ENCODE peak calls at places on chromosomes 16 and 17, in six cellular contexts. O is psoas muscle, U is mammary epithelial cell, F is omental fat pad, C is foreskin keratinocyte, H is bronchial epithelial cell. Z is an unnamed sample.

GRCh38 chr17:75345514-75346167 is 56.4 kb upstream of the SLC25A19 start:
- DNase-seq in O (no peak), U (no peak), F (no peak), C (no peak), H (no peak), Z (no peak)

GRCh38 chr16:3503513-3503912 is 2.7 kb downstream of the CLUAP1 start:
- DNase-seq in O (no peak), U (peak), F (no peak), C (peak), H (peak), Z (no peak)

GRCh38 chr16:6600167-6600566 is 732.5 kb upstream of the RBFOX1 start:
- DNase-seq in O (no peak), U (no peak), F (no peak), C (no peak), H (no peak), Z (no peak)

GRCh38 chr16:90016339-90016950 is 2.8 kb downstream of the DBNDD1 start:
- DNase-seq in O (no peak), U (no peak), F (no peak), C (no peak), H (no peak), Z (no peak)

GRCh38 chr17:44981221-44981968 is 13.3 kb upstream of the C1QL1 start:
- DNase-seq in O (no peak), U (peak), F (no peak), C (peak), H (peak), Z (no peak)

GRCh38 chr16:86961133-86961720 is 356.0 kb downstream of the C16orf95 start:
- DNase-seq in O (no peak), U (no peak), F (no peak), C (no peak), H (no peak), Z (no peak)

GRCh38 chr17:80546267-80546666 is 1.6 kb downstream of the RPTOR start:
- DNase-seq in O (no peak), U (no peak), F (no peak), C (no peak), H (no peak), Z (no peak)

GRCh38 chr17:50266384-50267073 is 7.7 kb upstream of the TMEM92 start:
- DNase-seq in O (peak), U (peak), F (no peak), C (no peak), H (peak), Z (no peak)

GRCh38 chr17:31663576-31663975 is 195.5 kb downstream of the COPRS start:
- DNase-seq in O (no peak), U (no peak), F (no peak), C (peak), H (no peak), Z (no peak)

GRCh38 chr16:67666538-67667433 is at the start of the genes C16orf86 and ENKD1:
- DNase-seq in O (peak), U (peak), F (no peak), C (no peak), H (peak), Z (peak)

GRCh38 chr17:69390735-69391501 is 23.6 kb upstream of the MAP2K6 start:
- DNase-seq in O (no peak), U (no peak), F (no peak), C (no peak), H (no peak), Z (no peak)

GRCh38 chr16:3171181-3171854 is 16.7 kb upstream of the OR1F1 start:
- DNase-seq in O (no peak), U (no peak), F (no peak), C (no peak), H (peak), Z (no peak)

GRCh38 chr16:77744136-77744535 is 21.8 kb downstream of the NUDT7 start:
- DNase-seq in O (no peak), U (no peak), F (no peak), C (no peak), H (no peak), Z (no peak)

GRCh38 chr17:44808156-44808555 is 21.9 kb downstream of the GJC1 start:
- DNase-seq in O (no peak), U (no peak), F (no peak), C (no peak), H (no peak), Z (no peak)

GRCh38 chr16:53502331-53503269 is at the start of gene AKTIP:
- DNase-seq in O (peak), U (peak), F (no peak), C (peak), H (peak), Z (no peak)

GRCh38 chr16:1088295-1089170 is 7.5 kb downstream of the C1QTNF8 start:
- DNase-seq in O (no peak), U (no peak), F (no peak), C (no peak), H (no peak), Z (no peak)

GRCh38 chr17:74786411-74787097 is 10.4 kb upstream of the NAT9 start:
- DNase-seq in O (no peak), U (no peak), F (no peak), C (no peak), H (no peak), Z (no peak)

GRCh38 chr17:20085283-20085875 is 76.2 kb downstream of the SPECC1 start:
- DNase-seq in O (no peak), U (no peak), F (no peak), C (no peak), H (no peak), Z (no peak)

GRCh38 chr16:73268311-73268997 is 220.5 kb upstream of the ZFHX3 start:
- DNase-seq in O (no peak), U (no peak), F (no peak), C (no peak), H (no peak), Z (no peak)

GRCh38 chr17:7789131-7789530 is 44.9 kb upstream of the KDM6B start:
- DNase-seq in O (no peak), U (no peak), F (no peak), C (no peak), H (no peak), Z (no peak)

GRCh38 chr17:70091005-70091568 is 16.1 kb downstream of the KCNJ16 start:
- DNase-seq in O (no peak), U (no peak), F (no peak), C (no peak), H (no peak), Z (no peak)

GRCh38 chr17:68843522-68843921 is 111.7 kb downstream of the ABCA8 start:
- DNase-seq in O (no peak), U (no peak), F (no peak), C (no peak), H (no peak), Z (no peak)

GRCh38 chr17:16040710-16041251 is 41.2 kb downstream of the TTC19 start:
- DNase-seq in O (no peak), U (no peak), F (no peak), C (no peak), H (no peak), Z (no peak)

GRCh38 chr16:4649744-4650442 is 25.3 kb downstream of the MGRN1 start:
- DNase-seq in O (no peak), U (no peak), F (no peak), C (no peak), H (no peak), Z (no peak)

GRCh38 chr16:81327483-81328196 is 12.9 kb downstream of the GAN start:
- DNase-seq in O (no peak), U (peak), F (no peak), C (peak), H (peak), Z (no peak)

GRCh38 chr17:1362964-1363363 is 37.1 kb downstream of the YWHAE start:
- DNase-seq in O (no peak), U (no peak), F (no peak), C (no peak), H (no peak), Z (no peak)

GRCh38 chr17:34622862-34623261 is 43.5 kb downstream of the TMEM132E start:
- DNase-seq in O (no peak), U (no peak), F (no peak), C (no peak), H (no peak), Z (no peak)

GRCh38 chr17:81515530-81516041 is 3.0 kb upstream of the ACTG1 start:
- DNase-seq in O (peak), U (no peak), F (no peak), C (no peak), H (no peak), Z (no peak)

GRCh38 chr17:35170968-35171771 is 23.0 kb downstream of the SLC35G3 start:
- DNase-seq in O (no peak), U (peak), F (no peak), C (no peak), H (peak), Z (no peak)

GRCh38 chr17:79186406-79186805 is 111.8 kb downstream of the ENGASE start:
- DNase-seq in O (no peak), U (no peak), F (no peak), C (no peak), H (no peak), Z (no peak)

GRCh38 chr17:79189264-79189663 is 114.6 kb downstream of the ENGASE start:
- DNase-seq in O (no peak), U (no peak), F (no peak), C (no peak), H (no peak), Z (peak)

GRCh38 chr17:79188679-79189078 is 114.1 kb downstream of the ENGASE start:
- DNase-seq in O (no peak), U (no peak), F (no peak), C (no peak), H (no peak), Z (no peak)

GRCh38 chr17:79187186-79187585 is 112.6 kb downstream of the ENGASE start:
- DNase-seq in O (no peak), U (no peak), F (no peak), C (no peak), H (no peak), Z (no peak)

DNA sequence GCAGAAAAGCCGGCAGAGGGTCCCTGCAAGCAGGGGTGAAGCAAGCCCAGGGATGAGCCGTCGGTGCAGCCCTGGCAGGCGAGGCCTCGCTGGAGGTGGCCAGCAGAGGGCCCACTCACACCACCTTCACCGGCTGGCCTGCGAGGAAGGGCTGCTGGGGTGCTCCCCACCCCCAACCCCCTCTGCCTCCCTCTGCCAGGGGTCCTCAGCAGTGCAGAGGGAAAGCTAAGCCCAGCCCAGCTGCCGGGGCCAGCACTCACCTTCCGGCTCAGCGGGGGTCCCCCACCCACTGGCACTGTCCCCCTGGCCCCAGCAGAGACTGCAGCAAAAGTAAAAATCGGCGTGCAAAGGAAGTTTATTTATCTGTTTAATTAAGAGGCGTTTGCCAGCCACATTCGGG is 113.4 kb downstream of the ENGASE start:
- DNase-seq in O (no peak), U (no peak), F (no peak), C (no peak), H (no peak), Z (peak)
- TF ChIP-seq CTCF in O (peak), U (peak), F (no peak), C (peak), H (peak), Z (peak)

DNA sequence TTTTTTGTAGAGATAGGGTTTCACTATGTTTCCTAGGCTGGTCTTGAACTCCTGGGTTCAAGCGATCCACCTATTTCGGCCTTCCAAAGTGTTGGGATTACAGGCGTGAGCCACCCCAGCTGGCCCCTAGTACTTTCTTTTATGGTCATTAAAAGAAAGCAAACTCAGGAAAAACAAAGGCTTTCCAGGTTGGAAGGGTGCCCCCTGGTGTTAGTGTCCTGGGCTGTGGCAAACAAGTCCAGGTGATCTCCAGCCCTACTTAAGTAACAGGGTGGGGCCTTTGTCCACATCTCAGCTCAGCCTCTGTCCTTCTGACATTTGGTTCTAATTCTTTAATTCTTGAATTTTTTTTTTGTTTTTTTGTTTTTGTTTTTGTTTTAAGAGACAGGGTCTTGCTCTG is 6.9 kb downstream of the IGFBP4 start:
- DNase-seq in O (no peak), U (peak), F (no peak), C (no peak), H (peak), Z (no peak)
- TF ChIP-seq CTCF in O (peak), U (peak), F (no peak), C (peak), H (peak), Z (peak)

DNA sequence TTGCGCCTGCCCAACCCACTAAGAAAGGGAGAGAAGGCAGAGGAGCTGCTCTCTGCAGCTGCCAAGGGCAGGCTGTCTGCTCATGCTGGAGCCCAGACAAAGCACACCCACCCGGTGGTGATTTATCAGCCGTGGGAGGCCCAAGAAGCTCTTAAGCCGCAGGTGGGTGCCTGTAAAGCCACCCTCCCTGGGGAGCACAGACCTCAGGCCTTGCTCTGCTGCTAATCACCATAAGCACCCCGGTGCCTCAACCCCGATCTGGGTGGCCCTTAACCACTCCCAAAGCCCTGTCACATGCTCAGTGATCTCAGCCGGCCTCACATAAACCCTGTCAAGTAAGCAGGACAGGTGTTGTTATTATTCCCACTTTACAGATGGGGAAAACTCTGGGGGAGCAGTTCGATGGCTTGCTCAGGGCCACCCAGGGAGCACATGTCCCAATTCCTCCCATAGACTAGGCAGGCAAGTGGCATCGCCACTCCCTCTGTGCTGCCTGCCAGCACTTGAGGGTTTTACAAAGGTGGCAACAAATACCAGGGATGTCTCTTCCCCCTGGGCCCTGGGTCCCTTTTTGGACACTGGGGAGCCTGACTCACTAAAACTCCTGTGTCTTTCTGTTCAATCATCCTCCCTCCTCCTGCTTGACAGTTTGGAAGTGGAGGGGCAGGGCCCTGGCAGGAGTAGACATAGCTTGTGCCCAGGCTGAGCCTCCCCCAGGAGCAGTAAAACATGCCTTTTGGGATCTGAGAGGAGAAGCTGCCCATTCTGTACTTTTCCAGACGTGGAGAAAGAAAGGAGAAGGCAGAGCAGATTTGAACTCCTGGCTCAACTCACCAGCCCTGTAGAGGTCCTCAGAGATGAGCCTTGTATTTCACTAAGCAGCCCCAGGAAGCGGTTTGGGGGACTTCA is 299.3 kb downstream of the SOX9 start:
- DNase-seq in O (no peak), U (no peak), F (no peak), C (no peak), H (no peak), Z (no peak)
- TF ChIP-seq CTCF in O (no peak), U (no peak), F (no peak), C (no peak), H (no peak), Z (no peak)

GRCh38 chr16:30353438-30354129 is 1.5 kb downstream of the CD2BP2 start:
- DNase-seq in O (no peak), U (no peak), F (no peak), C (no peak), H (no peak), Z (no peak)

GRCh38 chr16:30351586-30352419 is 3.3 kb downstream of the CD2BP2 start:
- DNase-seq in O (peak), U (peak), F (peak), C (no peak), H (peak), Z (no peak)

GRCh38 chr16:30354423-30355143 is 525 bp downstream of the CD2BP2 start:
- DNase-seq in O (no peak), U (peak), F (no peak), C (no peak), H (no peak), Z (no peak)

GRCh38 chr16:30351001-30351441 is 4.1 kb downstream of the CD2BP2 start:
- DNase-seq in O (no peak), U (no peak), F (no peak), C (no peak), H (no peak), Z (no peak)

GRCh38 chr16:30352488-30353401 is 2.4 kb downstream of the CD2BP2 start:
- DNase-seq in O (no peak), U (no peak), F (no peak), C (no peak), H (no peak), Z (no peak)
- TF ChIP-seq CTCF in O (peak), U (no peak), F (no peak), C (no peak), H (no peak), Z (no peak)

GRCh38 chr17:39636927-39637736 is at the start of gene STARD3:
- DNase-seq in O (peak), U (peak), F (peak), C (no peak), H (peak), Z (peak)
- TF ChIP-seq CTCF in O (no peak), U (no peak), F (no peak), C (peak), H (peak), Z (no peak)

DNA sequence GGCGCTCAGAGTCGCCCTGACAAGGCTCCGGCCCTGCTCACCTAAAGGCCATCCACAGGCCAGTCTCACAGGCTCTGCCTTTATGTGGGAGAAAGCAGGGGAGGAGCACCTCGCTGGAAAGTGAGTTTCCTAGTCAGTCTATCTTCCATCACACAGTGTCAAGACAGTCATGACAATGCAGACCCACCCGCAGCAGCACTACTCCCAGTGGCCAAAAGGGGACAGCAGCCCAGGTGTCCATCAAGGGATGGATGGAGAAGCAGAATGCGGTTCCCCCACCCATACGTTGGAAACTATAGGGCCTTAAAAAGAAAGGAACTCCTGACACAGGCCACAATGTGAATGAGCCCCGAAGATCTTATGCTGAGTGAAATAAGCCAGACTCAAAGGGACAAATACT is 226.8 kb downstream of the ENGASE start:
- DNase-seq in O (no peak), U (no peak), F (no peak), C (no peak), H (no peak), Z (no peak)
- TF ChIP-seq CTCF in O (no peak), U (no peak), F (no peak), C (peak), H (no peak), Z (no peak)

Z was measured in D721Med.